ENCODE peak calls at places on chromosomes 7 and 10, in nine cellular contexts. A, H, O, T, V, Y, R, W and P are unnamed samples.
A peak's percentile ranks its signal among the peaks of the same experiment; 100 is the strongest.

GRCh38 chr7:5500056-5500776 is 76.6 kb upstream of the TNRC18 start:
- DNase-seq in A (no peak), Y (no peak), T (no peak), W (no peak), R (no peak), H (no peak), V (no peak), O (no peak), P (no peak)

GRCh38 chr7:102992820-102993531 is 80.2 kb downstream of the LRRC17 start:
- DNase-seq in A (peak; percentile 56), V (no peak), O (no peak), Y (no peak), R (no peak), W (no peak), T (peak; percentile 42), H (no peak), P (no peak)

GRCh38 chr10:116665541-116666125 is 44.9 kb downstream of the PNLIPRP2 start:
- DNase-seq in W (no peak), V (no peak), A (peak; percentile 5), R (no peak), H (peak; percentile 20), T (no peak), Y (no peak), O (no peak), P (no peak)

GRCh38 chr10:96352027-96352426 is 6.8 kb downstream of the OPALIN start:
- DNase-seq in T (no peak), A (no peak), W (no peak), Y (no peak), H (no peak), R (no peak), O (no peak), V (no peak), P (no peak)

GRCh38 chr10:127869329-127869728 is 23.4 kb downstream of the CLRN3 start:
- DNase-seq in W (no peak), H (no peak), Y (no peak), O (no peak), A (no peak), R (no peak), V (no peak), T (no peak), P (no peak)

GRCh38 chr7:43779032-43779812 is 20.7 kb downstream of the BLVRA start:
- DNase-seq in O (no peak), T (no peak), R (no peak), W (no peak), Y (no peak), A (no peak), H (no peak), V (no peak), P (no peak)

GRCh38 chr10:15436696-15437095 is 65.6 kb upstream of the FAM171A1 start:
- DNase-seq in T (peak; percentile 23), A (no peak), V (no peak), O (no peak), R (no peak), Y (no peak), W (no peak), H (no peak), P (no peak)

GRCh38 chr10:74103560-74104248 is 46.9 kb downstream of the AP3M1 start:
- DNase-seq in H (no peak), V (no peak), Y (no peak), O (no peak), W (no peak), T (no peak), A (peak; percentile 24), R (no peak), P (no peak)

GRCh38 chr10:43076876-43077420 is at the start of gene RET:
- DNase-seq in O (no peak), T (no peak), H (no peak), Y (peak; percentile 43), W (peak; percentile 73), A (no peak), R (peak; percentile 40), V (no peak), P (peak; percentile 80)

DNA sequence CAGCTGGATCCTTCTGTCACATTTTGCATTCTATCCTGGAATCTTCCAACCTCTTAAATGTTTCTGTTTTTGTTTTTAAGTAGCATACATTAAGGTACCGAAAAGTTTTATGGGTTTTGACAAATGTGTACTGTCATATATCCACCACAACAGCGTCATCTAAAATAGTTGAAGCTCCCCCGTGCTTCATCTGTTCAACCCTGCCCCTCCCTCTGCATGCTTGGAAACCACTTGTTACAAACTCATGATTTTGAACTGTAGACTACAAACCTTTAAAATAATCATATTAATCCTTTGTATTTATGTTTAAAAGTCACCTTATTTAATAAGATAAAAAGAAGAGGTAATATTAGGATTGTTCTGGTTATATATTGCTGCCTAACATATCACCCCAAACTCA is 182.8 kb upstream of the SMIM30 start:
- DNase-seq in W (no peak), O (no peak), Y (no peak), T (no peak), V (no peak), R (no peak), A (no peak), H (no peak), P (no peak)
- TF ChIP-seq CTCF in W (no peak), O (no peak), Y (no peak), T (no peak), V (no peak), R (no peak), A (no peak), H (no peak), P (no peak)

GRCh38 chr7:26286157-26286556 is 5.5 kb upstream of the SNX10 start:
- DNase-seq in V (no peak), Y (no peak), A (no peak), O (no peak), H (no peak), R (no peak), T (no peak), W (no peak), P (no peak)

GRCh38 chr7:26284477-26284876 is 7.2 kb upstream of the SNX10 start:
- DNase-seq in Y (no peak), H (no peak), R (no peak), V (no peak), W (no peak), T (no peak), O (no peak), A (no peak), P (no peak)

GRCh38 chr7:26280097-26280496 is 11.6 kb upstream of the SNX10 start:
- DNase-seq in W (no peak), T (no peak), A (no peak), Y (no peak), H (no peak), V (no peak), O (no peak), R (no peak), P (no peak)

GRCh38 chr7:26280723-26281122 is 10.9 kb upstream of the SNX10 start:
- DNase-seq in R (no peak), A (no peak), H (no peak), T (no peak), W (no peak), Y (no peak), O (no peak), V (no peak), P (no peak)

DNA sequence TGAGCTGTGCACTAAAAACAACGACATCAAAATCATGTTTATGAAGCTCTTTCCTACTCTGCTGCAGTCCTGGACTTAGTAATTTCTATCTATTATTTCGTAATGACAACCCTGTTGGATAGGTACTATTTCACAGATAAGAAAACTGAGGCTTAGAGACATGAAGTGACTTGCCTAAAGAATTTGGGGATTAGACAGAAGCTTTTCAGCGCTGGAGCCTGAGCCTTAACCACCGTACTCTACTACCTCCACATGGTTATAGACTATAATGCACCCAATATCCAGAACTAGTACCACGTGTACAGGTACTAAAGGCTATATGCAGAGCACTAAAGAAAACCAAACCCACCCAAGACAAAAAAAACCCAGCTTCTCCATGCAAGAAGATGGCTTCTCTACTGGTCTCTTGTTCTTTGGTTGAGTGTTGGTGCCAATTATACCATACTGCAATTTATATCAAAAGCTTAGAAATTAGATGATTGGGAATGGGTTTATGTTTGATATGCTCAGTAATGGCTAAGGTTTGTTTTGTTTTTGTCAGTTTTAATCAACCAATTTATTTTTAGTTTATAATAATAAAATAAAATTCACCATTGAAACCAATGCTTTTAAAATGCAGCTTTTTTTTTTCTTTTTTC is 6.5 kb upstream of the SNX10 start:
- DNase-seq in V (no peak), W (no peak), T (no peak), R (no peak), O (no peak), H (no peak), Y (no peak), A (no peak), P (no peak)
- TF ChIP-seq CTCF in V (no peak), W (no peak), T (peak; percentile 9), R (no peak), O (no peak), H (no peak), Y (no peak), A (no peak), P (no peak)

GRCh38 chr10:46544989-46545791 is 11.3 kb downstream of the GPRIN2 start:
- DNase-seq in V (peak; percentile 5), W (peak; percentile 1), T (no peak), Y (peak; percentile 18), A (no peak), O (peak; percentile 48), H (no peak), R (peak; percentile 26), P (no peak)
- TF ChIP-seq CTCF in V (no peak), W (peak; percentile 25), T (peak; percentile 61), Y (no peak), A (peak; percentile 47), O (peak; percentile 28), H (peak; percentile 39), R (peak; percentile 6), P (peak; percentile 21)

DNA sequence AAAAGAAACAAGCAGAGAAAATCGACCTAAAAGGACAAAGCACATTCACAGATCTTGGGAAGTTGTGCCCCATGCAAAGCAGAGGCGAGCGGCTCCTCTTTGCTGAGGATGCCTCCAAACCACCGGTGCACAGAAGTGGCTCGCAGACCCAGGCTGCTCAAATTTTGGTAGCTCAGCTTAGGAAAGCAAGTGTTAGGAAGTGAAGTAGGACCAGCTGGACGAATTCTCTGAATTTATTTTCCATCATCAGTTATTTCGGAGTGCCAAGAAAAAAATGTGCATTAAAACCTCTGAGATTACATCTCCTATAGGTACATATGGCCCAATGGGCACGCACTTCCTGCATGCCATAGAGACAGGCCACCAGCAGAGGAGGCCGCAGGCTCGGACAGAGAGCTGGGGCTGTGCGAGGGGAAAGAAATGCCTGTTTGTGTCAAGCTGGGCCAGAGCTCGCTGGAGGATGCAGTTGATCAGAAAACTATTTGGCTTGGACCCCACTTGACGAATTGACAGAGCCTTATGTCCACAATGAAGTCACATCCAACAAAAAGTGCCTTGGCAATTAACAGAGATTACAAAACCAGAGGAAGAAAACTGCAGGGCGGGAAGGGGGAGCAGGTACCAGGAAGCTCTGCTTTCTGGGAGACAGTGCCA is 122.3 kb upstream of the LYZL2 start:
- DNase-seq in T (no peak), V (peak; percentile 78), Y (peak; percentile 24), W (peak; percentile 74), R (peak; percentile 31), A (peak; percentile 41), O (peak; percentile 80), H (peak; percentile 69), P (no peak)
- TF ChIP-seq CTCF in T (peak; percentile 72), V (peak; percentile 81), Y (peak; percentile 34), W (peak; percentile 88), R (peak; percentile 83), A (peak; percentile 96), O (peak; percentile 97), H (peak; percentile 87), P (no peak)